ENCODE peak calls at places on chromosomes 12 and 14, in six cellular contexts. F, E, X, I, O and R are unnamed samples.

GRCh38 chr12:2768224-2768961 is 26.4 kb upstream of the FKBP4 start:
- DNase-seq in F (no peak), E (no peak), X (no peak), I (no peak), O (no peak), R (no peak)

GRCh38 chr14:89418452-89418851 is 1.4 kb upstream of the FOXN3 start:
- DNase-seq in F (no peak), E (no peak), X (no peak), I (no peak), O (no peak), R (no peak)

GRCh38 chr12:112606611-112607366 is 184.8 kb upstream of the RPH3A start:
- DNase-seq in F (no peak), E (no peak), X (no peak), I (no peak), O (no peak), R (no peak)

GRCh38 chr12:116734156-116734768 is 3.6 kb downstream of the SPRING1 start:
- DNase-seq in F (no peak), E (no peak), X (no peak), I (no peak), O (no peak), R (no peak)

GRCh38 chr12:50187084-50187900 is 20.1 kb upstream of the CERS5 start:
- DNase-seq in F (no peak), E (peak; percentile 94), X (peak; percentile 93), I (no peak), O (peak; percentile 50), R (no peak)

GRCh38 chr12:34397591-34398365 is 375.5 kb downstream of the ALG10 start:
- DNase-seq in F (peak; percentile 2), E (no peak), X (no peak), I (peak; percentile 7), O (no peak), R (no peak)

GRCh38 chr14:80164991-80165390 is 46.3 kb downstream of the DIO2 start:
- DNase-seq in F (no peak), E (peak; percentile 84), X (peak; percentile 34), I (no peak), O (no peak), R (no peak)

GRCh38 chr12:19003110-19003509 is 126.4 kb upstream of the PLEKHA5 start:
- DNase-seq in F (no peak), E (no peak), X (peak; percentile 53), I (no peak), O (no peak), R (no peak)

GRCh38 chr14:93320489-93320888 is 12.3 kb downstream of the BTBD7 start:
- DNase-seq in F (no peak), E (peak; percentile 23), X (peak; percentile 42), I (no peak), O (no peak), R (no peak)

GRCh38 chr12:66130267-66131066 is at the start of gene LLPH:
- DNase-seq in F (peak; percentile 94), E (peak; percentile 84), X (peak; percentile 82), I (peak; percentile 82), O (peak; percentile 90), R (peak; percentile 92)

GRCh38 chr12:28563926-28564325 is 373.7 kb downstream of the CCDC91 start:
- DNase-seq in F (no peak), E (peak; percentile 91), X (peak; percentile 72), I (no peak), O (no peak), R (no peak)

GRCh38 chr12:59650594-59651229 is 54.9 kb downstream of the SLC16A7 start:
- DNase-seq in F (peak; percentile 34), E (peak; percentile 15), X (peak; percentile 47), I (no peak), O (no peak), R (peak; percentile 35)

GRCh38 chr14:86013663-86014062 is 483.7 kb downstream of the FLRT2 start:
- DNase-seq in F (no peak), E (peak; percentile 80), X (no peak), I (no peak), O (no peak), R (no peak)